ENCODE peak calls at places on chromosome 22, in five cellular contexts. C is A549, N is astrocyte of the spinal cord, G is nephron progenitor cell, D is AG04450. P is an unnamed sample.

GRCh38 chr22:22058649-22059475 is 76.3 kb upstream of the TOP3B start:
- DNase-seq in C (no peak), N (no peak), D (no peak), G (no peak), P (no peak)

GRCh38 chr22:27512283-27512761 is 289.2 kb downstream of the MN1 start:
- DNase-seq in G (no peak), C (peak), D (peak), N (peak), P (no peak)

GRCh38 chr22:37803636-37804371 is 3.9 kb upstream of the GCAT start:
- DNase-seq in G (no peak), D (no peak), C (no peak), N (no peak), P (no peak)

GRCh38 chr22:21687685-21688259 is 22.0 kb downstream of the PPIL2 start:
- DNase-seq in N (no peak), D (no peak), G (no peak), C (no peak), P (no peak)

GRCh38 chr22:31339148-31339832 is 6.9 kb downstream of the PATZ1 start:
- DNase-seq in D (no peak), C (no peak), G (no peak), N (no peak), P (no peak)

GRCh38 chr22:23065069-23065451 is 5.3 kb upstream of the GNAZ start:
- DNase-seq in N (no peak), G (no peak), C (no peak), D (no peak), P (no peak)

GRCh38 chr22:39384750-39385480 is 14.7 kb upstream of the TAB1 start:
- DNase-seq in C (peak), D (no peak), N (no peak), G (peak), P (no peak)

GRCh38 chr22:29336751-29337490 is 21.4 kb upstream of the RASL10A start:
- DNase-seq in N (no peak), G (no peak), D (no peak), C (no peak), P (no peak)

GRCh38 chr22:37206118-37206840 is 6.0 kb downstream of the SSTR3 start:
- DNase-seq in G (no peak), C (no peak), N (no peak), D (no peak), P (no peak)

GRCh38 chr22:48827904-48828555 is 999.6 kb downstream of the BRD1 start:
- DNase-seq in C (no peak), D (no peak), G (peak), N (no peak), P (no peak)
- TF ChIP-seq CTCF in C (no peak), D (no peak), G (no peak), N (no peak), P (no peak)

DNA sequence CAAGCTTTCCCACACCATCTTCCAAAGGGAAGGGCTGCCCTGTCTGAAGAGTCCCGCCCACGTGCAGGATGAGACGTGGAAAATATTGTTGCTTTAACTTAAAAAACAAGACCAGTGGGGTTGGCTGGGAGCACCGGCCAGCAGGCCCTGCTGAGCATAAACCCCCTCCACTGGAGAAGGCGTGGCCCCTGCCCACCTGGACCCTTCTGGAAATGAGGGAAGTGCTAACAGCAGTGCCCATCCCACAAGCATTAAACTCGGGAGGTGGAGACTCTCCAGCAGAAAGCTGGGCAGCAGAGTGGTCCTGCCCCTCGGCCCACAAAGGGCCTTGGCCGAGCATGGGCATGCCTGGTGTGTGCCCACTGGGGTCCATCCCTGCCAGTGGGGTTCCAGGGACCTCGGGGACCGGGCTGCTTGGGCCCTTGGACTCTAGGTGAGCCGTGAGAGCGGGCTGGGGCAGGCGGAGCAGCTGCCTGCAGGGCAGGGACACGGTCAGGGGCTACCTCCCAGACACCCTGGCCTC is 15.4 kb downstream of the SELENOO start:
- DNase-seq in D (no peak), C (no peak), G (no peak), N (no peak), P (no peak)
- TF ChIP-seq CTCF in D (no peak), C (no peak), G (no peak), N (no peak), P (no peak)

GRCh38 chr22:43827926-43828710 is 16.0 kb upstream of the EFCAB6 start:
- DNase-seq in D (no peak), G (no peak), C (peak), N (no peak), P (no peak)
- TF ChIP-seq CTCF in D (peak), G (no peak), C (no peak), N (no peak), P (no peak)

GRCh38 chr22:41951898-41952474 is at the start of gene SMIM45:
- DNase-seq in D (no peak), G (no peak), C (no peak), N (no peak), P (no peak)
- TF ChIP-seq CTCF in D (no peak), G (no peak), C (no peak), N (no peak), P (no peak)

GRCh38 chr22:46976130-46976529 is 213.7 kb downstream of the TBC1D22A start:
- DNase-seq in C (no peak), N (no peak), G (no peak), D (no peak), P (no peak)

GRCh38 chr22:46972901-46973831 is 210.7 kb downstream of the TBC1D22A start:
- DNase-seq in D (no peak), G (no peak), N (no peak), C (no peak), P (no peak)

GRCh38 chr22:46974631-46975585 is 212.5 kb downstream of the TBC1D22A start:
- DNase-seq in N (no peak), G (no peak), D (no peak), C (no peak), P (no peak)

GRCh38 chr22:46972256-46972655 is 209.8 kb downstream of the TBC1D22A start:
- DNase-seq in G (no peak), D (no peak), C (no peak), N (no peak), P (no peak)

GRCh38 chr22:46974077-46974476 is 211.6 kb downstream of the TBC1D22A start:
- DNase-seq in C (no peak), G (no peak), N (no peak), D (no peak), P (no peak)
- TF ChIP-seq CTCF in C (no peak), G (no peak), N (no peak), D (no peak), P (no peak)

GRCh38 chr22:33013531-33014162 is 44.5 kb downstream of the SYN3 start:
- DNase-seq in G (no peak), D (no peak), C (no peak), N (no peak), P (no peak)

GRCh38 chr22:33014621-33015020 is 43.6 kb downstream of the SYN3 start:
- DNase-seq in N (no peak), D (no peak), G (no peak), C (no peak), P (no peak)

GRCh38 chr22:33018232-33018864 is 39.8 kb downstream of the SYN3 start:
- DNase-seq in N (peak), G (peak), D (peak), C (peak), P (peak)

GRCh38 chr22:33007485-33007884 is 50.7 kb downstream of the SYN3 start:
- DNase-seq in C (no peak), D (no peak), G (no peak), N (no peak), P (no peak)

DNA sequence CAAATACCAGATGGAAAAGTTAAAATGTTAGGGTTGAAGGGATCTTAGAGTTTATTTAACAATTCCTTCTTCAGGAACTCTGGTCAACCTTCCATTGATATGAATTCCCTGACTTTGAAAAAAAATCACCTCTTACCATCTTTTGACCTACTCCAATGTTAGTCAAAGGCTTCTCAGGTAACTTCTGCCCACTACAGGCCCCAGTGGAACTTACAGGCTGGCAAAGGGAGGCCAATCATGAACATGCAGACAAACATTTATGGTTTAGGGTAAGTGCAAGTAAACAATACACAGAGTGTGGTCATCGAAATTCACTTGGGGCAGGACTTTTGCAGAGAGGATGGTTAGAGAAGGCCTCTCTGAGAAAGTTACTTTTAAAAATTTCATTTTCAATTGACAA is 45.1 kb downstream of the SYN3 start:
- DNase-seq in G (no peak), N (no peak), D (no peak), C (no peak), P (no peak)
- TF ChIP-seq CTCF in G (no peak), N (no peak), D (no peak), C (no peak), P (no peak)

GRCh38 chr22:47030143-47030641 is 267.7 kb downstream of the TBC1D22A start:
- DNase-seq in D (no peak), C (no peak), N (peak), G (no peak), P (no peak)

GRCh38 chr22:47030881-47031627 is 268.6 kb downstream of the TBC1D22A start:
- DNase-seq in N (no peak), G (no peak), C (no peak), D (no peak), P (no peak)

GRCh38 chr22:47032956-47033647 is 270.7 kb downstream of the TBC1D22A start:
- DNase-seq in N (no peak), D (no peak), C (no peak), G (peak), P (no peak)

GRCh38 chr22:47032091-47032943 is 269.9 kb downstream of the TBC1D22A start:
- DNase-seq in G (peak), C (no peak), N (no peak), D (no peak), P (no peak)

GRCh38 chr22:47031628-47031915 is 269.1 kb downstream of the TBC1D22A start:
- DNase-seq in D (no peak), C (no peak), G (no peak), N (no peak), P (no peak)
- TF ChIP-seq CTCF in D (no peak), C (no peak), G (no peak), N (no peak), P (no peak)

P was measured in GM20000.